ENCODE peak calls at places on chromosomes 7 and 10, in seven cellular contexts. P is fibroblast of lung, I is ovary, Y is aorta, V is brain microvascular endothelial cell, Z is SK-N-SH, H is GM23248. X is an unnamed sample.

GRCh38 chr10:71868192-71868697 is 17.2 kb upstream of the PSAP start:
- DNase-seq in P (peak), I (no peak), Y (peak), V (peak), Z (peak), H (peak), X (no peak)

GRCh38 chr7:70574314-70574713 is 557.6 kb upstream of the GALNT17 start:
- DNase-seq in P (no peak), I (no peak), Y (no peak), V (no peak), Z (no peak), H (no peak), X (no peak)

GRCh38 chr7:1117321-1117928 is 29.5 kb downstream of the GPER1 start:
- DNase-seq in P (no peak), I (no peak), Y (no peak), V (no peak), Z (no peak), H (no peak), X (no peak)

GRCh38 chr10:62426086-62426485 is 51.9 kb downstream of the ZNF365 start:
- DNase-seq in P (peak), I (no peak), Y (no peak), V (no peak), Z (no peak), H (peak), X (no peak)

GRCh38 chr10:787933-788651 is 98.6 kb upstream of the DIP2C start:
- DNase-seq in P (peak), I (no peak), Y (no peak), V (peak), Z (peak), H (no peak), X (no peak)

GRCh38 chr10:112288526-112288925 is 5.3 kb downstream of the TECTB start:
- DNase-seq in P (no peak), I (no peak), Y (no peak), V (no peak), Z (no peak), H (no peak), X (no peak)

GRCh38 chr7:142603870-142604448 is 145.3 kb upstream of the PRSS1 start:
- DNase-seq in P (peak), I (no peak), Y (no peak), V (peak), Z (peak), H (peak), X (peak)

GRCh38 chr10:19701427-19702052 is 114.7 kb upstream of the PLXDC2 start:
- DNase-seq in P (no peak), I (no peak), Y (no peak), V (no peak), Z (no peak), H (no peak), X (no peak)

GRCh38 chr7:80918909-80919721 is at the start of gene SEMA3C:
- DNase-seq in P (peak), I (peak), Y (peak), V (peak), Z (peak), H (peak), X (peak)

GRCh38 chr7:1243964-1244416 is 11.3 kb downstream of the UNCX start:
- DNase-seq in P (no peak), I (no peak), Y (no peak), V (no peak), Z (no peak), H (no peak), X (no peak)

GRCh38 chr10:132889091-132889490 is 53.3 kb downstream of the CFAP46 start:
- DNase-seq in P (no peak), I (no peak), Y (peak), V (no peak), Z (no peak), H (peak), X (no peak)

GRCh38 chr7:8261711-8262695 is at the start of gene ICA1:
- DNase-seq in P (peak), I (peak), Y (peak), V (peak), Z (peak), H (peak), X (peak)

GRCh38 chr10:129236411-129236810 is 230.6 kb upstream of the MGMT start:
- DNase-seq in P (no peak), I (no peak), Y (no peak), V (no peak), Z (no peak), H (no peak), X (no peak)

GRCh38 chr10:77846718-77847311 is 79.7 kb downstream of the DLG5 start:
- DNase-seq in P (peak), I (peak), Y (peak), V (peak), Z (peak), H (peak), X (peak)

GRCh38 chr7:96285579-96285978 is 36.3 kb downstream of the SLC25A13 start:
- DNase-seq in P (peak), I (no peak), Y (no peak), V (no peak), Z (no peak), H (no peak), X (no peak)

GRCh38 chr10:61408065-61408464 is 45.1 kb downstream of the TMEM26 start:
- DNase-seq in P (no peak), I (no peak), Y (no peak), V (no peak), Z (no peak), H (no peak), X (no peak)
- H3K27ac ChIP-seq in P (no peak), I (no peak), Y (no peak), V (no peak), Z (no peak), H (no peak), X (no peak)

GRCh38 chr7:128321044-128321422 is 22.7 kb downstream of the RBM28 start:
- DNase-seq in P (no peak), I (no peak), Y (no peak), V (no peak), Z (no peak), H (no peak), X (no peak)
- H3K27ac ChIP-seq in P (no peak), I (no peak), Y (no peak), V (no peak), Z (no peak), H (no peak), X (no peak)

DNA sequence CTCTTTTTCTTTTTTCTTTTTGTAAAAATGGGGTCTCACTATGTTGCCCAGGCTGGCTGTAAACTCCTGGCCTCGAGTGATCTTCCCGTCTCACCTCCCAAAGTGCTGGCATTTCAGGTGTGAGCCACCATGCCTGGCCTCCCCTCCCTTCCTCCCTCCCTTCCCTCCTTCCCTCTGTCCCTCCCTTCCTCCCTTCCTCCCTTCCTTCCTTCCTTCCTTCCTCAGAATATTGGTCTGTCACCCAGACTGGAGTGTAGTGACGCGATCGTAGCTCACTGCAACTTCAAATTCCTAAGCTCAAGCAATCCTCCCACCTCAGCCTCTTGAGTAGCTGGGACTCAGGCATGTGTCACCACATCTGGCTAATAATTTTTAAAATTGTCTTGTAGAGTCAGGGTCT is 8.4 kb downstream of the AGAP3 start:
- DNase-seq in P (peak), I (no peak), Y (no peak), V (no peak), Z (no peak), H (peak), X (no peak)
- H3K27ac ChIP-seq in P (no peak), I (no peak), Y (no peak), V (no peak), Z (no peak), H (peak), X (no peak)

GRCh38 chr7:117069379-117069778 is 116.1 kb downstream of the ST7 start:
- DNase-seq in P (no peak), I (no peak), Y (no peak), V (no peak), Z (no peak), H (no peak), X (no peak)
- H3K27ac ChIP-seq in P (no peak), I (no peak), Y (peak), V (no peak), Z (no peak), H (no peak), X (peak)

DNA sequence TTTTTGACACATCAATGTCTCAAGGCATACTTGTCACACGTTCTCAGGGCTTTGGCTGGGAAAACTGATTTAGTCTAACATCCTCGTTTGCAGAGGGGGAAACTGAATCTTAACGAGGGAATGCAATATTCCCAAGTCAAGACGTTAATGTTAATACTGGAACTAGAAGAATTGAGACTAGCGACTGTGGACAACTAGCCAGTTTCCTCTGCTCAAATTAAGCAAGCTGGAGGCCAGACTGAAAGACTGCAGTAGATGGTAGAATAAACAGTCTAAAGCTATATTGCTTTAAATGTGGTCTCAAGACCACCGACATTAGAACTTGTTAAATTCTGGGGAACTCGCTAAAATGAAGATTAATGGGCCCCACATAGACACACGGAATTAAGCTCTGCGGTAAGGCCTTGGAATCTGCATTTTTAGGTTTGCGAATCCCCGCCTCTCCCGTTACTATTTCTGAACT is 643 bp upstream of the TFAM start:
- DNase-seq in P (no peak), I (no peak), Y (no peak), V (no peak), Z (no peak), H (no peak), X (no peak)
- H3K27ac ChIP-seq in P (peak), I (peak), Y (peak), V (peak), Z (peak), H (peak), X (peak)

DNA sequence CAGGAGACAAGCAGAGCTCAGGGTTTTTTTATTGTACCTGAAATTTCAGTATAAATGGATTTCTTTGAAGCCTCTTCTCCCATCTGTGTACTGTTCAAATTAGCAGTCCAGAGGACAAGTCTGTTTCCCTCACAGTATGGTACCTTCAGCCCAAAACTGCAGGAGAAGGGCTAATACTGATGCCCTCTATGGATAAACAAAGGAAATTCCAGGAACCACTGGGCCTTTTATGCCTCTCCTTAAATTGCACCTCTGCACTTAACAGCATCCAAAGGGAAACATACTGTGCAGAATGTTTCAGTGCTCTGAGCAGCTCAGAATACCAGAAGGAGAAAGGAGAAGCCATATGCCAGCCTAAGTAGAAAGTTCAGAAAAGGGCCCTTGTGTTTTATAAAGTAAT is 111.0 kb downstream of the POU6F2 start:
- DNase-seq in P (no peak), I (no peak), Y (no peak), V (no peak), Z (no peak), H (no peak), X (no peak)
- H3K27ac ChIP-seq in P (no peak), I (no peak), Y (no peak), V (no peak), Z (no peak), H (no peak), X (no peak)

GRCh38 chr10:102599565-102600327 is 44.5 kb upstream of the TRIM8 start:
- DNase-seq in P (no peak), I (no peak), Y (no peak), V (no peak), Z (no peak), H (no peak), X (no peak)

GRCh38 chr10:102600816-102601215 is 43.5 kb upstream of the TRIM8 start:
- DNase-seq in P (no peak), I (no peak), Y (no peak), V (no peak), Z (no peak), H (no peak), X (no peak)

GRCh38 chr10:102602272-102603045 is 41.8 kb upstream of the TRIM8 start:
- DNase-seq in P (no peak), I (no peak), Y (no peak), V (no peak), Z (no peak), H (peak), X (no peak)

GRCh38 chr10:102603946-102604345 is 40.3 kb upstream of the TRIM8 start:
- DNase-seq in P (no peak), I (no peak), Y (no peak), V (no peak), Z (no peak), H (peak), X (no peak)

DNA sequence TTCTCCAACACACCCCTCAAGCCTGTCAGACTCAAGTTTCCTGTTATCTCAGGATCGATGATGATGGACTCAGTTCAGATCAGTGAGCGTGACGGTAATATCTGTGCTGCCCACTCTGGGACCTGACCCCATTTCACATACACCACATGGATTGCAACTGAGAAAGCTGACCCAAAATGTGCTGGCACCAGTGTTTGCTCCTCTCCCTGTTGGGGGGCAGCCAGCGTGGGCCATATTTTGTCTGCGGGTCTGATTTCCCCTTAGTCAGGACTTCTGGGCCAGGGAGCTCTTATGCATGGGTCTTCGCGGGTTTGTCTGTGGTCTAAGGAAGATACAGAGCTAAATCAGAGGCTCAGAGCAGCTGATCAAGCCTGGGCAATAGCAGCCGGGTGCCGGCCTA is 42.6 kb upstream of the TRIM8 start:
- DNase-seq in P (no peak), I (peak), Y (no peak), V (no peak), Z (no peak), H (no peak), X (no peak)
- H3K27ac ChIP-seq in P (peak), I (peak), Y (no peak), V (no peak), Z (no peak), H (peak), X (no peak)

GRCh38 chr7:146008293-146008692 is 108.3 kb upstream of the CNTNAP2 start:
- DNase-seq in P (no peak), I (no peak), Y (no peak), V (no peak), Z (no peak), H (no peak), X (no peak)
- H3K27ac ChIP-seq in P (no peak), I (no peak), Y (no peak), V (no peak), Z (no peak), H (no peak), X (no peak)